ENCODE peak calls at places on chromosome 19, in nine cellular contexts. G, P, Z, C, U, T, D, X and R are unnamed samples. For H3K27me3, the result is how much of the 10 kb centered on the place peaks cover.

GRCh38 chr19:48400018-48400742 is 6.7 kb downstream of the GRIN2D start:
- DNase-seq in G (no peak), P (peak), Z (no peak), C (peak), U (peak), T (peak), D (peak), X (peak), R (no peak)

GRCh38 chr19:48368942-48369341 is 4.8 kb downstream of the SYNGR4 start:
- DNase-seq in G (no peak), P (no peak), Z (no peak), C (no peak), U (no peak), T (no peak), D (no peak), X (no peak), R (no peak)

GRCh38 chr19:6086081-6086858 is 24.0 kb downstream of the RFX2 start:
- DNase-seq in G (no peak), P (no peak), Z (no peak), C (no peak), U (peak), T (no peak), D (no peak), X (no peak), R (no peak)

GRCh38 chr19:44725251-44725650 is 23.3 kb upstream of the BCL3 start:
- DNase-seq in G (no peak), P (no peak), Z (peak), C (no peak), U (no peak), T (peak), D (no peak), X (no peak), R (no peak)

GRCh38 chr19:33578697-33579096 is 43.1 kb upstream of the CHST8 start:
- DNase-seq in G (no peak), P (no peak), Z (no peak), C (no peak), U (no peak), T (no peak), D (no peak), X (no peak), R (no peak)

GRCh38 chr19:44260343-44260681 is 626 bp downstream of the ZNF233 start:
- DNase-seq in G (no peak), P (no peak), Z (no peak), C (no peak), U (no peak), T (no peak), D (no peak), X (no peak), R (no peak)

GRCh38 chr19:42067315-42067888 is 2.6 kb downstream of the GRIK5 start:
- DNase-seq in G (no peak), P (no peak), Z (no peak), C (no peak), U (no peak), T (no peak), D (no peak), X (no peak), R (no peak)

GRCh38 chr19:54388001-54388802 is 23.5 kb upstream of the LAIR1 start:
- DNase-seq in G (no peak), P (peak), Z (no peak), C (no peak), U (peak), T (no peak), D (peak), X (peak), R (no peak)

GRCh38 chr19:2719910-2720776 is 1.0 kb downstream of the DIRAS1 start:
- DNase-seq in G (no peak), P (no peak), Z (no peak), C (no peak), U (no peak), T (no peak), D (no peak), X (peak), R (peak)

GRCh38 chr19:18605546-18606280 is 886 bp downstream of the CRLF1 start:
- DNase-seq in G (no peak), P (no peak), Z (no peak), C (no peak), U (no peak), T (no peak), D (no peak), X (no peak), R (no peak)

GRCh38 chr19:872266-872951 is 12.9 kb downstream of the CFD start:
- DNase-seq in G (peak), P (peak), Z (no peak), C (no peak), U (peak), T (peak), D (peak), X (peak), R (no peak)

GRCh38 chr19:1374250-1374577 is 9.5 kb upstream of the NDUFS7 start:
- DNase-seq in G (no peak), P (no peak), Z (peak), C (no peak), U (no peak), T (no peak), D (no peak), X (no peak), R (no peak)

GRCh38 chr19:43628646-43629326 is 9.4 kb upstream of the ZNF428 start:
- DNase-seq in G (no peak), P (no peak), Z (no peak), C (no peak), U (no peak), T (no peak), D (no peak), X (no peak), R (no peak)

GRCh38 chr19:21513651-21514050 is 8.2 kb downstream of the ZNF429 start:
- DNase-seq in G (no peak), P (no peak), Z (no peak), C (no peak), U (no peak), T (no peak), D (no peak), X (no peak), R (no peak)

GRCh38 chr19:47542030-47542475 is 27.2 kb upstream of the NAPA start:
- DNase-seq in G (no peak), P (no peak), Z (no peak), C (no peak), U (no peak), T (no peak), D (no peak), X (peak), R (no peak)

GRCh38 chr19:15790096-15790495 is 2.6 kb downstream of the OR10H5 start:
- DNase-seq in G (no peak), P (no peak), Z (no peak), C (no peak), U (no peak), T (no peak), D (no peak), X (no peak), R (no peak)

GRCh38 chr19:46497773-46498172 is 2.1 kb upstream of the PNMA8B start:
- DNase-seq in G (no peak), P (no peak), Z (no peak), C (no peak), U (no peak), T (no peak), D (no peak), X (no peak), R (no peak)

GRCh38 chr19:55117063-55117635 is 288 bp downstream of the PPP1R12C start:
- DNase-seq in G (no peak), P (no peak), Z (no peak), C (no peak), U (no peak), T (no peak), D (peak), X (no peak), R (no peak)

GRCh38 chr19:39645800-39646411 is 9.8 kb upstream of the LGALS16 start:
- DNase-seq in G (no peak), P (no peak), Z (no peak), C (no peak), U (peak), T (no peak), D (no peak), X (no peak), R (no peak)

GRCh38 chr19:30425885-30426838 is 54.0 kb downstream of the ZNF536 start:
- DNase-seq in G (no peak), P (no peak), Z (no peak), C (no peak), U (no peak), T (no peak), D (no peak), X (no peak), R (no peak)

GRCh38 chr19:47381653-47382279 is 32.7 kb downstream of the DHX34 start:
- DNase-seq in G (no peak), P (no peak), Z (no peak), C (no peak), U (no peak), T (no peak), D (no peak), X (no peak), R (no peak)

GRCh38 chr19:46076031-46076880 is 35.5 kb upstream of the IGFL4 start:
- DNase-seq in G (no peak), P (no peak), Z (no peak), C (no peak), U (no peak), T (no peak), D (no peak), X (no peak), R (no peak)

GRCh38 chr19:48807590-48808308 is 3.1 kb downstream of the BCAT2 start:
- DNase-seq in G (no peak), P (no peak), Z (peak), C (no peak), U (no peak), T (no peak), D (peak), X (no peak), R (no peak)

GRCh38 chr19:57559008-57559403 is 657 bp downstream of the ZNF550 start:
- DNase-seq in G (no peak), P (no peak), Z (no peak), C (no peak), U (peak), T (peak), D (no peak), X (no peak), R (no peak)

GRCh38 chr19:10602330-10603083 is 15.4 kb upstream of the AP1M2 start:
- DNase-seq in G (peak), P (peak), Z (peak), C (peak), U (peak), T (peak), D (peak), X (peak), R (peak)

GRCh38 chr19:55086730-55087541 is 11.3 kb downstream of the EPS8L1 start:
- DNase-seq in G (peak), P (peak), Z (peak), C (peak), U (peak), T (peak), D (peak), X (peak), R (peak)

GRCh38 chr19:658916-659839 is 3.8 kb downstream of the RNF126 start:
- DNase-seq in G (peak), P (peak), Z (no peak), C (no peak), U (no peak), T (peak), D (no peak), X (peak), R (no peak)

GRCh38 chr19:3835055-3835435 is 33.8 kb downstream of the ZFR2 start:
- DNase-seq in G (no peak), P (no peak), Z (no peak), C (no peak), U (no peak), T (no peak), D (no peak), X (no peak), R (no peak)

GRCh38 chr19:3836887-3837286 is 32.0 kb downstream of the ZFR2 start:
- DNase-seq in G (no peak), P (no peak), Z (no peak), C (no peak), U (no peak), T (no peak), D (no peak), X (no peak), R (no peak)

GRCh38 chr19:3838661-3839060 is 30.2 kb downstream of the ZFR2 start:
- DNase-seq in G (no peak), P (no peak), Z (no peak), C (no peak), U (no peak), T (no peak), D (no peak), X (no peak), R (no peak)

GRCh38 chr19:3837332-3837731 is 31.5 kb downstream of the ZFR2 start:
- DNase-seq in G (no peak), P (no peak), Z (no peak), C (no peak), U (no peak), T (no peak), D (no peak), X (no peak), R (no peak)

DNA sequence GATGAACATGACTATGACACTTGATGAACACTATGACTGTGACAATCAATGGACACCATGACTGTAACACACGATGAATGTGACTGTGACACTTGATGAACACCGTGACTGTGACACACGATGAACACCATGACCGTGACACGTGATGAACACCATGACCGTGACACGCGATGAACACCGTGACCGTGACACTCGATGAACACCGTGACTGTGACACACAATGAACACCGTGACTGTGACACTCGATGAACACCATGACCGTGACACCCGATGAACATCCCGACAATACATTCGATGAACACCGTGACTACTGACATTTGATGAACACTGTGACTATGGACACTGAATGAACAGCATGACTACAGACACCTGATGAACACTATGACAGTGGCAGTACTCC is 30.9 kb downstream of the ZFR2 start:
- DNase-seq in G (no peak), P (no peak), Z (no peak), C (no peak), U (no peak), T (no peak), D (no peak), X (no peak), R (no peak)
- H3K27me3 ChIP-seq in G (under half), P (under half), Z (under half), C (under half), U (under half), T (under half), D (under half), X (under half), R (under half)

GRCh38 chr19:35987571-35987896 is 7.5 kb upstream of the SDHAF1 start:
- DNase-seq in G (no peak), P (no peak), Z (no peak), C (no peak), U (no peak), T (no peak), D (no peak), X (no peak), R (no peak)
- H3K4me3 ChIP-seq in G (no peak), P (no peak), Z (no peak), C (no peak), U (no peak), T (no peak), D (no peak), X (peak), R (peak)

GRCh38 chr19:12995596-12996541 is 594 bp downstream of the NFIX start:
- DNase-seq in G (no peak), P (no peak), Z (no peak), C (no peak), U (peak), T (peak), D (peak), X (peak), R (no peak)
- H3K27me3 ChIP-seq in G (under half), P (under half), Z (under half), C (under half), U (under half), T (under half), D (under half), X (under half), R (under half)

GRCh38 chr19:29022165-29022564 is 190.8 kb downstream of the UQCRFS1 start:
- DNase-seq in G (no peak), P (no peak), Z (no peak), C (no peak), U (no peak), T (no peak), D (no peak), X (no peak), R (no peak)
- H3K4me3 ChIP-seq in G (no peak), P (no peak), Z (no peak), C (no peak), U (no peak), T (no peak), D (no peak), X (no peak), R (no peak)

GRCh38 chr19:50777261-50777660 is 7.0 kb downstream of the GPR32 start:
- DNase-seq in G (no peak), P (no peak), Z (no peak), C (no peak), U (no peak), T (no peak), D (no peak), X (no peak), R (no peak)
- H3K27me3 ChIP-seq in G (under half), P (under half), Z (under half), C (under half), U (under half), T (half or more), D (under half), X (half or more), R (half or more)